ENCODE peak calls at places on chromosomes 6 and 20, in ten cellular contexts. One of them, this sample, is unnamed.

GRCh38 chr20:652611-653109 is 340 bp downstream of the SRXN1 start:
- DNase-seq in RPMI7951: no peak
- DNase-seq in astrocyte: peak; percentile 23
- DNase-seq in colonic mucosa: peak; percentile 37
- DNase-seq in NCI-H1105: no peak
- DNase-seq in stimulated activated CD4-positive, alpha-beta T cell treated with anti-CD3 and anti-CD28 coated beads, Interleukin-1b, Interleukin-23, amount 100 ng/mL, for 4 hours: no peak
- DNase-seq in MV-4-11: no peak
- DNase-seq in choroid plexus epithelial cell: peak; percentile 62
- DNase-seq in activated T-helper 9 cell treated with anti-CD3 and anti-CD28 coated beads, Interleukin-2, amount 50 U/mL, for 16 hours: no peak
- DNase-seq in NCI-H446 treated with DMSO at 0.1 percent for 48 hours: no peak
- DNase-seq in this sample: no peak

GRCh38 chr20:420169-420620 is 12.1 kb downstream of the RBCK1 start:
- DNase-seq in RPMI7951: no peak
- DNase-seq in astrocyte: no peak
- DNase-seq in colonic mucosa: peak; percentile 30
- DNase-seq in NCI-H1105: no peak
- DNase-seq in stimulated activated CD4-positive, alpha-beta T cell treated with anti-CD3 and anti-CD28 coated beads, Interleukin-1b, Interleukin-23, amount 100 ng/mL, for 4 hours: no peak
- DNase-seq in MV-4-11: no peak
- DNase-seq in choroid plexus epithelial cell: no peak
- DNase-seq in activated T-helper 9 cell treated with anti-CD3 and anti-CD28 coated beads, Interleukin-2, amount 50 U/mL, for 16 hours: no peak
- DNase-seq in NCI-H446 treated with DMSO at 0.1 percent for 48 hours: no peak
- DNase-seq in this sample: peak; percentile 29

GRCh38 chr6:56101141-56101553 is 146.2 kb downstream of the COL21A1 start:
- DNase-seq in RPMI7951: peak; percentile 96
- DNase-seq in astrocyte: peak; percentile 97
- DNase-seq in colonic mucosa: no peak
- DNase-seq in NCI-H1105: no peak
- DNase-seq in stimulated activated CD4-positive, alpha-beta T cell treated with anti-CD3 and anti-CD28 coated beads, Interleukin-1b, Interleukin-23, amount 100 ng/mL, for 4 hours: no peak
- DNase-seq in MV-4-11: peak; percentile 98
- DNase-seq in choroid plexus epithelial cell: peak; percentile 97
- DNase-seq in activated T-helper 9 cell treated with anti-CD3 and anti-CD28 coated beads, Interleukin-2, amount 50 U/mL, for 16 hours: no peak
- DNase-seq in NCI-H446 treated with DMSO at 0.1 percent for 48 hours: no peak
- DNase-seq in this sample: no peak

GRCh38 chr20:42701948-42702347 is 487.8 kb downstream of the PTPRT start:
- DNase-seq in RPMI7951: no peak
- DNase-seq in astrocyte: no peak
- DNase-seq in colonic mucosa: no peak
- DNase-seq in NCI-H1105: no peak
- DNase-seq in stimulated activated CD4-positive, alpha-beta T cell treated with anti-CD3 and anti-CD28 coated beads, Interleukin-1b, Interleukin-23, amount 100 ng/mL, for 4 hours: no peak
- DNase-seq in MV-4-11: peak; percentile 38
- DNase-seq in choroid plexus epithelial cell: no peak
- DNase-seq in activated T-helper 9 cell treated with anti-CD3 and anti-CD28 coated beads, Interleukin-2, amount 50 U/mL, for 16 hours: no peak
- DNase-seq in NCI-H446 treated with DMSO at 0.1 percent for 48 hours: no peak
- DNase-seq in this sample: no peak

GRCh38 chr20:58131111-58131510 is 97.3 kb downstream of the ANKRD60 start:
- DNase-seq in RPMI7951: peak; percentile 98
- DNase-seq in astrocyte: peak; percentile 42
- DNase-seq in colonic mucosa: no peak
- DNase-seq in NCI-H1105: no peak
- DNase-seq in stimulated activated CD4-positive, alpha-beta T cell treated with anti-CD3 and anti-CD28 coated beads, Interleukin-1b, Interleukin-23, amount 100 ng/mL, for 4 hours: no peak
- DNase-seq in MV-4-11: no peak
- DNase-seq in choroid plexus epithelial cell: peak; percentile 78
- DNase-seq in activated T-helper 9 cell treated with anti-CD3 and anti-CD28 coated beads, Interleukin-2, amount 50 U/mL, for 16 hours: no peak
- DNase-seq in NCI-H446 treated with DMSO at 0.1 percent for 48 hours: no peak
- DNase-seq in this sample: no peak

GRCh38 chr6:168497381-168497780 is 56.4 kb downstream of the SMOC2 start:
- DNase-seq in RPMI7951: no peak
- DNase-seq in astrocyte: no peak
- DNase-seq in colonic mucosa: no peak
- DNase-seq in NCI-H1105: no peak
- DNase-seq in stimulated activated CD4-positive, alpha-beta T cell treated with anti-CD3 and anti-CD28 coated beads, Interleukin-1b, Interleukin-23, amount 100 ng/mL, for 4 hours: no peak
- DNase-seq in MV-4-11: no peak
- DNase-seq in choroid plexus epithelial cell: no peak
- DNase-seq in activated T-helper 9 cell treated with anti-CD3 and anti-CD28 coated beads, Interleukin-2, amount 50 U/mL, for 16 hours: no peak
- DNase-seq in NCI-H446 treated with DMSO at 0.1 percent for 48 hours: no peak
- DNase-seq in this sample: no peak

GRCh38 chr20:63117661-63118302 is 98.1 kb downstream of the YTHDF1 start:
- DNase-seq in RPMI7951: no peak
- DNase-seq in astrocyte: no peak
- DNase-seq in colonic mucosa: no peak
- DNase-seq in NCI-H1105: no peak
- DNase-seq in stimulated activated CD4-positive, alpha-beta T cell treated with anti-CD3 and anti-CD28 coated beads, Interleukin-1b, Interleukin-23, amount 100 ng/mL, for 4 hours: no peak
- DNase-seq in MV-4-11: no peak
- DNase-seq in choroid plexus epithelial cell: no peak
- DNase-seq in activated T-helper 9 cell treated with anti-CD3 and anti-CD28 coated beads, Interleukin-2, amount 50 U/mL, for 16 hours: no peak
- DNase-seq in NCI-H446 treated with DMSO at 0.1 percent for 48 hours: no peak
- DNase-seq in this sample: no peak

GRCh38 chr6:146620655-146621054 is 21.9 kb downstream of the ADGB start:
- DNase-seq in RPMI7951: no peak
- DNase-seq in astrocyte: no peak
- DNase-seq in colonic mucosa: no peak
- DNase-seq in NCI-H1105: no peak
- DNase-seq in stimulated activated CD4-positive, alpha-beta T cell treated with anti-CD3 and anti-CD28 coated beads, Interleukin-1b, Interleukin-23, amount 100 ng/mL, for 4 hours: no peak
- DNase-seq in MV-4-11: peak; percentile 78
- DNase-seq in choroid plexus epithelial cell: peak; percentile 7
- DNase-seq in activated T-helper 9 cell treated with anti-CD3 and anti-CD28 coated beads, Interleukin-2, amount 50 U/mL, for 16 hours: no peak
- DNase-seq in NCI-H446 treated with DMSO at 0.1 percent for 48 hours: no peak
- DNase-seq in this sample: no peak

GRCh38 chr6:53547166-53547814 is 2.4 kb upstream of the GCLC start:
- DNase-seq in RPMI7951: no peak
- DNase-seq in astrocyte: no peak
- DNase-seq in colonic mucosa: peak; percentile 40
- DNase-seq in NCI-H1105: no peak
- DNase-seq in stimulated activated CD4-positive, alpha-beta T cell treated with anti-CD3 and anti-CD28 coated beads, Interleukin-1b, Interleukin-23, amount 100 ng/mL, for 4 hours: no peak
- DNase-seq in MV-4-11: no peak
- DNase-seq in choroid plexus epithelial cell: no peak
- DNase-seq in activated T-helper 9 cell treated with anti-CD3 and anti-CD28 coated beads, Interleukin-2, amount 50 U/mL, for 16 hours: no peak
- DNase-seq in NCI-H446 treated with DMSO at 0.1 percent for 48 hours: peak; percentile 49
- DNase-seq in this sample: peak; percentile 40

GRCh38 chr20:2149507-2149906 is 47.9 kb downstream of the STK35 start:
- DNase-seq in RPMI7951: no peak
- DNase-seq in astrocyte: peak; percentile 36
- DNase-seq in colonic mucosa: no peak
- DNase-seq in NCI-H1105: no peak
- DNase-seq in stimulated activated CD4-positive, alpha-beta T cell treated with anti-CD3 and anti-CD28 coated beads, Interleukin-1b, Interleukin-23, amount 100 ng/mL, for 4 hours: no peak
- DNase-seq in MV-4-11: no peak
- DNase-seq in choroid plexus epithelial cell: peak; percentile 48
- DNase-seq in activated T-helper 9 cell treated with anti-CD3 and anti-CD28 coated beads, Interleukin-2, amount 50 U/mL, for 16 hours: no peak
- DNase-seq in NCI-H446 treated with DMSO at 0.1 percent for 48 hours: no peak
- DNase-seq in this sample: no peak

GRCh38 chr20:40080059-40080652 is 608.9 kb downstream of the MAFB start:
- DNase-seq in RPMI7951: no peak
- DNase-seq in astrocyte: no peak
- DNase-seq in colonic mucosa: no peak
- DNase-seq in NCI-H1105: no peak
- DNase-seq in stimulated activated CD4-positive, alpha-beta T cell treated with anti-CD3 and anti-CD28 coated beads, Interleukin-1b, Interleukin-23, amount 100 ng/mL, for 4 hours: no peak
- DNase-seq in MV-4-11: no peak
- DNase-seq in choroid plexus epithelial cell: no peak
- DNase-seq in activated T-helper 9 cell treated with anti-CD3 and anti-CD28 coated beads, Interleukin-2, amount 50 U/mL, for 16 hours: no peak
- DNase-seq in NCI-H446 treated with DMSO at 0.1 percent for 48 hours: no peak
- DNase-seq in this sample: no peak

GRCh38 chr6:145151624-145152023 is 583.7 kb downstream of the EPM2A start:
- DNase-seq in RPMI7951: no peak
- DNase-seq in astrocyte: peak; percentile 41
- DNase-seq in colonic mucosa: no peak
- DNase-seq in NCI-H1105: no peak
- DNase-seq in stimulated activated CD4-positive, alpha-beta T cell treated with anti-CD3 and anti-CD28 coated beads, Interleukin-1b, Interleukin-23, amount 100 ng/mL, for 4 hours: no peak
- DNase-seq in MV-4-11: no peak
- DNase-seq in choroid plexus epithelial cell: peak; percentile 53
- DNase-seq in activated T-helper 9 cell treated with anti-CD3 and anti-CD28 coated beads, Interleukin-2, amount 50 U/mL, for 16 hours: no peak
- DNase-seq in NCI-H446 treated with DMSO at 0.1 percent for 48 hours: no peak
- DNase-seq in this sample: no peak

GRCh38 chr20:3846378-3846739 is 275 bp upstream of the MAVS start:
- DNase-seq in RPMI7951: no peak
- DNase-seq in astrocyte: no peak
- DNase-seq in colonic mucosa: no peak
- DNase-seq in NCI-H1105: no peak
- DNase-seq in stimulated activated CD4-positive, alpha-beta T cell treated with anti-CD3 and anti-CD28 coated beads, Interleukin-1b, Interleukin-23, amount 100 ng/mL, for 4 hours: no peak
- DNase-seq in MV-4-11: no peak
- DNase-seq in choroid plexus epithelial cell: no peak
- DNase-seq in activated T-helper 9 cell treated with anti-CD3 and anti-CD28 coated beads, Interleukin-2, amount 50 U/mL, for 16 hours: no peak
- DNase-seq in NCI-H446 treated with DMSO at 0.1 percent for 48 hours: no peak
- DNase-seq in this sample: no peak

GRCh38 chr6:33668914-33669313 is 42.6 kb downstream of the UQCC2 start:
- DNase-seq in RPMI7951: no peak
- DNase-seq in astrocyte: no peak
- DNase-seq in colonic mucosa: peak; percentile 73
- DNase-seq in NCI-H1105: no peak
- DNase-seq in stimulated activated CD4-positive, alpha-beta T cell treated with anti-CD3 and anti-CD28 coated beads, Interleukin-1b, Interleukin-23, amount 100 ng/mL, for 4 hours: peak; percentile 31
- DNase-seq in MV-4-11: no peak
- DNase-seq in choroid plexus epithelial cell: no peak
- DNase-seq in activated T-helper 9 cell treated with anti-CD3 and anti-CD28 coated beads, Interleukin-2, amount 50 U/mL, for 16 hours: peak; percentile 30
- DNase-seq in NCI-H446 treated with DMSO at 0.1 percent for 48 hours: no peak
- DNase-seq in this sample: peak; percentile 81

GRCh38 chr6:12538881-12539357 is 177.6 kb upstream of the PHACTR1 start:
- DNase-seq in RPMI7951: peak; percentile 84
- DNase-seq in astrocyte: peak; percentile 59
- DNase-seq in colonic mucosa: no peak
- DNase-seq in NCI-H1105: no peak
- DNase-seq in stimulated activated CD4-positive, alpha-beta T cell treated with anti-CD3 and anti-CD28 coated beads, Interleukin-1b, Interleukin-23, amount 100 ng/mL, for 4 hours: no peak
- DNase-seq in MV-4-11: no peak
- DNase-seq in choroid plexus epithelial cell: peak; percentile 84
- DNase-seq in activated T-helper 9 cell treated with anti-CD3 and anti-CD28 coated beads, Interleukin-2, amount 50 U/mL, for 16 hours: no peak
- DNase-seq in NCI-H446 treated with DMSO at 0.1 percent for 48 hours: no peak
- DNase-seq in this sample: no peak

GRCh38 chr6:32796848-32797776 is 19.7 kb downstream of the HLA-DOB start:
- DNase-seq in RPMI7951: peak; percentile 50
- DNase-seq in astrocyte: peak; percentile 19
- DNase-seq in colonic mucosa: peak; percentile 81
- DNase-seq in NCI-H1105: peak; percentile 6
- DNase-seq in stimulated activated CD4-positive, alpha-beta T cell treated with anti-CD3 and anti-CD28 coated beads, Interleukin-1b, Interleukin-23, amount 100 ng/mL, for 4 hours: peak; percentile 80
- DNase-seq in MV-4-11: peak; percentile 90
- DNase-seq in choroid plexus epithelial cell: peak; percentile 71
- DNase-seq in activated T-helper 9 cell treated with anti-CD3 and anti-CD28 coated beads, Interleukin-2, amount 50 U/mL, for 16 hours: peak; percentile 64
- DNase-seq in NCI-H446 treated with DMSO at 0.1 percent for 48 hours: no peak
- DNase-seq in this sample: peak; percentile 84

GRCh38 chr6:137933696-137934095 is 66.6 kb downstream of the TNFAIP3 start:
- DNase-seq in RPMI7951: peak; percentile 81
- DNase-seq in astrocyte: peak; percentile 80
- DNase-seq in colonic mucosa: no peak
- DNase-seq in NCI-H1105: no peak
- DNase-seq in stimulated activated CD4-positive, alpha-beta T cell treated with anti-CD3 and anti-CD28 coated beads, Interleukin-1b, Interleukin-23, amount 100 ng/mL, for 4 hours: no peak
- DNase-seq in MV-4-11: no peak
- DNase-seq in choroid plexus epithelial cell: peak; percentile 91
- DNase-seq in activated T-helper 9 cell treated with anti-CD3 and anti-CD28 coated beads, Interleukin-2, amount 50 U/mL, for 16 hours: no peak
- DNase-seq in NCI-H446 treated with DMSO at 0.1 percent for 48 hours: peak; percentile 13
- DNase-seq in this sample: no peak

GRCh38 chr20:50408526-50409364 is 101.4 kb upstream of the PTPN1 start:
- DNase-seq in RPMI7951: no peak
- DNase-seq in astrocyte: no peak
- DNase-seq in colonic mucosa: no peak
- DNase-seq in NCI-H1105: no peak
- DNase-seq in stimulated activated CD4-positive, alpha-beta T cell treated with anti-CD3 and anti-CD28 coated beads, Interleukin-1b, Interleukin-23, amount 100 ng/mL, for 4 hours: no peak
- DNase-seq in MV-4-11: no peak
- DNase-seq in choroid plexus epithelial cell: no peak
- DNase-seq in activated T-helper 9 cell treated with anti-CD3 and anti-CD28 coated beads, Interleukin-2, amount 50 U/mL, for 16 hours: no peak
- DNase-seq in NCI-H446 treated with DMSO at 0.1 percent for 48 hours: no peak
- DNase-seq in this sample: no peak

GRCh38 chr20:4776079-4776630 is 54.4 kb downstream of the PRND start:
- DNase-seq in RPMI7951: peak; percentile 21
- DNase-seq in astrocyte: no peak
- DNase-seq in colonic mucosa: no peak
- DNase-seq in NCI-H1105: no peak
- DNase-seq in stimulated activated CD4-positive, alpha-beta T cell treated with anti-CD3 and anti-CD28 coated beads, Interleukin-1b, Interleukin-23, amount 100 ng/mL, for 4 hours: no peak
- DNase-seq in MV-4-11: no peak
- DNase-seq in choroid plexus epithelial cell: no peak
- DNase-seq in activated T-helper 9 cell treated with anti-CD3 and anti-CD28 coated beads, Interleukin-2, amount 50 U/mL, for 16 hours: no peak
- DNase-seq in NCI-H446 treated with DMSO at 0.1 percent for 48 hours: no peak
- DNase-seq in this sample: no peak

GRCh38 chr20:2118783-2119182 is 17.2 kb downstream of the STK35 start:
- DNase-seq in RPMI7951: no peak
- DNase-seq in astrocyte: no peak
- DNase-seq in colonic mucosa: no peak
- DNase-seq in NCI-H1105: no peak
- DNase-seq in stimulated activated CD4-positive, alpha-beta T cell treated with anti-CD3 and anti-CD28 coated beads, Interleukin-1b, Interleukin-23, amount 100 ng/mL, for 4 hours: no peak
- DNase-seq in MV-4-11: peak; percentile 55
- DNase-seq in choroid plexus epithelial cell: no peak
- DNase-seq in activated T-helper 9 cell treated with anti-CD3 and anti-CD28 coated beads, Interleukin-2, amount 50 U/mL, for 16 hours: no peak
- DNase-seq in NCI-H446 treated with DMSO at 0.1 percent for 48 hours: no peak
- DNase-seq in this sample: no peak

This sample was measured in left colon.